ENCODE peak calls at places on chromosomes 5 and 9, in seven cellular contexts. One of them, this sample, is unnamed.

GRCh38 chr5:1706021-1706420 is 93.6 kb downstream of the MRPL36 start:
- DNase-seq in cardiac muscle cell: no peak
- DNase-seq in AG10803: no peak
- DNase-seq in naive thymus-derived CD4-positive, alpha-beta T cell: no peak
- DNase-seq in Caco-2: no peak
- DNase-seq in body of pancreas: no peak
- DNase-seq in pancreas: no peak
- DNase-seq in this sample: peak; percentile 15

GRCh38 chr9:109507421-109507838 is 9.3 kb upstream of the PTPN3 start:
- DNase-seq in cardiac muscle cell: no peak
- DNase-seq in AG10803: peak; percentile 26
- DNase-seq in naive thymus-derived CD4-positive, alpha-beta T cell: no peak
- DNase-seq in Caco-2: peak; percentile 61
- DNase-seq in body of pancreas: peak; percentile 29
- DNase-seq in pancreas: no peak
- DNase-seq in this sample: no peak

GRCh38 chr9:17402309-17402708 is 176.6 kb upstream of the SH3GL2 start:
- DNase-seq in cardiac muscle cell: peak; percentile 45
- DNase-seq in AG10803: peak; percentile 22
- DNase-seq in naive thymus-derived CD4-positive, alpha-beta T cell: no peak
- DNase-seq in Caco-2: no peak
- DNase-seq in body of pancreas: no peak
- DNase-seq in pancreas: no peak
- DNase-seq in this sample: no peak

GRCh38 chr5:142309747-142310318 is 15.0 kb downstream of the SPRY4 start:
- DNase-seq in cardiac muscle cell: no peak
- DNase-seq in AG10803: no peak
- DNase-seq in naive thymus-derived CD4-positive, alpha-beta T cell: no peak
- DNase-seq in Caco-2: no peak
- DNase-seq in body of pancreas: no peak
- DNase-seq in pancreas: no peak
- DNase-seq in this sample: no peak

GRCh38 chr9:84062538-84062937 is 81.9 kb downstream of the RMI1 start:
- DNase-seq in cardiac muscle cell: no peak
- DNase-seq in AG10803: no peak
- DNase-seq in naive thymus-derived CD4-positive, alpha-beta T cell: no peak
- DNase-seq in Caco-2: no peak
- DNase-seq in body of pancreas: no peak
- DNase-seq in pancreas: no peak
- DNase-seq in this sample: no peak

GRCh38 chr5:111762895-111763294 is 5.9 kb upstream of the NREP start:
- DNase-seq in cardiac muscle cell: no peak
- DNase-seq in AG10803: no peak
- DNase-seq in naive thymus-derived CD4-positive, alpha-beta T cell: no peak
- DNase-seq in Caco-2: no peak
- DNase-seq in body of pancreas: no peak
- DNase-seq in pancreas: no peak
- DNase-seq in this sample: no peak

GRCh38 chr5:130126748-130127147 is 222.5 kb downstream of the CHSY3 start:
- DNase-seq in cardiac muscle cell: no peak
- DNase-seq in AG10803: no peak
- DNase-seq in naive thymus-derived CD4-positive, alpha-beta T cell: no peak
- DNase-seq in Caco-2: no peak
- DNase-seq in body of pancreas: no peak
- DNase-seq in pancreas: no peak
- DNase-seq in this sample: no peak

GRCh38 chr9:27771803-27772545 is 198.7 kb upstream of the C9orf72 start:
- DNase-seq in cardiac muscle cell: no peak
- DNase-seq in AG10803: no peak
- DNase-seq in naive thymus-derived CD4-positive, alpha-beta T cell: no peak
- DNase-seq in Caco-2: no peak
- DNase-seq in body of pancreas: no peak
- DNase-seq in pancreas: no peak
- DNase-seq in this sample: no peak

GRCh38 chr5:83583859-83584258 is 112.3 kb downstream of the VCAN start:
- DNase-seq in cardiac muscle cell: no peak
- DNase-seq in AG10803: peak; percentile 48
- DNase-seq in naive thymus-derived CD4-positive, alpha-beta T cell: no peak
- DNase-seq in Caco-2: no peak
- DNase-seq in body of pancreas: no peak
- DNase-seq in pancreas: no peak
- DNase-seq in this sample: no peak

GRCh38 chr5:143636951-143637528 is 174.9 kb upstream of the HMHB1 start:
- DNase-seq in cardiac muscle cell: no peak
- DNase-seq in AG10803: peak; percentile 52
- DNase-seq in naive thymus-derived CD4-positive, alpha-beta T cell: no peak
- DNase-seq in Caco-2: no peak
- DNase-seq in body of pancreas: no peak
- DNase-seq in pancreas: no peak
- DNase-seq in this sample: no peak

DNA sequence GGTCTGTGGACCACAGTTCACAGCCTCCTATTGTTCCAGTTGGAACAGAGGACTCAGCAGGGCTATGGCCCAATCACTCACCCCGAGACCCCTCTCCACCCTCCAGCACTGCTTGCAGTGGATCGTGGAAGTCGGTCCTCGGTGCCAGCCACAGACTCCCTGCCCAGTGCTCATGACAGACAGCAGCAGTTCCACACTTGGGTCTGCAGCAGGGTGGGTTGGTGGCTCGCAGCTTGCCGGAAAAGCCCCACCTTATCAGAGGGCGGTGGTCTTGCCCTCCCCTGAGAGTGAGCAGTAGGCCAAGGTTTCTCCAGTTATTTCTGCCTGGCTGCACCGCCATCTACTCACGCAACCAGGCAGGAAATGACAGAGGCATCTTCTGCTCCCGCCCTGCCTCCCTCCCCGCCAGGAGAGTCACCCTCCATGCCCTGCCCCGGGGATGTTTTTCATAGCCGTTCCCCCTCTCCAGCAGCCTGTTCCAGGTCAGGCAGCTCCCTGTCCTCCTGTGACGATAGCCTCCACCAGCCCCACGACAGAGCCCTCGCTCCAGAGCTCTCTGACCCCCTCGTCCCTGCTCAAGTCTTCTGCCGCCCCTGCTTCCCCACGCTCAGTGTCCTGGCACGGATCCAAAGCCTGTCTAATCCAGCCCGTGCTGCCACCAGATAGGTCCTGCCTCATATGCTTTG is 34.5 kb downstream of the UNC5A start:
- DNase-seq in cardiac muscle cell: peak; percentile 20
- DNase-seq in AG10803: peak; percentile 21
- DNase-seq in naive thymus-derived CD4-positive, alpha-beta T cell: no peak
- DNase-seq in Caco-2: no peak
- DNase-seq in body of pancreas: no peak
- DNase-seq in pancreas: no peak
- DNase-seq in this sample: no peak
- H3K4me3 ChIP-seq in cardiac muscle cell: no peak overlapping the region
- H3K4me3 ChIP-seq in AG10803: no peak overlapping the region
- H3K4me3 ChIP-seq in naive thymus-derived CD4-positive, alpha-beta T cell: no peak overlapping the region
- H3K4me3 ChIP-seq in Caco-2: no peak overlapping the region
- H3K4me3 ChIP-seq in body of pancreas: no peak overlapping the region
- H3K4me3 ChIP-seq in pancreas: no peak overlapping the region
- H3K4me3 ChIP-seq in this sample: no peak overlapping the region

GRCh38 chr5:172764861-172765765 is 5.9 kb downstream of the DUSP1 start:
- DNase-seq in cardiac muscle cell: peak; percentile 94
- DNase-seq in AG10803: peak; percentile 99
- DNase-seq in naive thymus-derived CD4-positive, alpha-beta T cell: peak; percentile 99
- DNase-seq in Caco-2: peak; percentile 98
- DNase-seq in body of pancreas: peak; percentile 98
- DNase-seq in pancreas: peak; percentile 95
- DNase-seq in this sample: peak; percentile 98

GRCh38 chr5:172765766-172766286 is 5.2 kb downstream of the DUSP1 start:
- DNase-seq in cardiac muscle cell: no peak
- DNase-seq in AG10803: no peak
- DNase-seq in naive thymus-derived CD4-positive, alpha-beta T cell: no peak
- DNase-seq in Caco-2: no peak
- DNase-seq in body of pancreas: peak; percentile 49
- DNase-seq in pancreas: peak; percentile 36
- DNase-seq in this sample: no peak

GRCh38 chr5:172768573-172769323 is 2.2 kb downstream of the DUSP1 start:
- DNase-seq in cardiac muscle cell: no peak
- DNase-seq in AG10803: peak; percentile 74
- DNase-seq in naive thymus-derived CD4-positive, alpha-beta T cell: peak; percentile 53
- DNase-seq in Caco-2: no peak
- DNase-seq in body of pancreas: peak; percentile 56
- DNase-seq in pancreas: peak; percentile 69
- DNase-seq in this sample: no peak

GRCh38 chr5:172768098-172768572 is 2.9 kb downstream of the DUSP1 start:
- DNase-seq in cardiac muscle cell: no peak
- DNase-seq in AG10803: no peak
- DNase-seq in naive thymus-derived CD4-positive, alpha-beta T cell: no peak
- DNase-seq in Caco-2: no peak
- DNase-seq in body of pancreas: no peak
- DNase-seq in pancreas: no peak
- DNase-seq in this sample: no peak

GRCh38 chr5:172766287-172767104 is 4.5 kb downstream of the DUSP1 start:
- DNase-seq in cardiac muscle cell: peak; percentile 49
- DNase-seq in AG10803: peak; percentile 84
- DNase-seq in naive thymus-derived CD4-positive, alpha-beta T cell: peak; percentile 29
- DNase-seq in Caco-2: no peak
- DNase-seq in body of pancreas: peak; percentile 86
- DNase-seq in pancreas: peak; percentile 78
- DNase-seq in this sample: peak; percentile 66
- H3K4me3 ChIP-seq in cardiac muscle cell: no peak overlapping the region
- H3K4me3 ChIP-seq in AG10803: peak overlapping the region; percentile 93
- H3K4me3 ChIP-seq in naive thymus-derived CD4-positive, alpha-beta T cell: no peak overlapping the region
- H3K4me3 ChIP-seq in Caco-2: no peak overlapping the region
- H3K4me3 ChIP-seq in body of pancreas: no peak overlapping the region
- H3K4me3 ChIP-seq in pancreas: peak overlapping the region; percentile 64
- H3K4me3 ChIP-seq in this sample: peak overlapping the region; percentile 7

DNA sequence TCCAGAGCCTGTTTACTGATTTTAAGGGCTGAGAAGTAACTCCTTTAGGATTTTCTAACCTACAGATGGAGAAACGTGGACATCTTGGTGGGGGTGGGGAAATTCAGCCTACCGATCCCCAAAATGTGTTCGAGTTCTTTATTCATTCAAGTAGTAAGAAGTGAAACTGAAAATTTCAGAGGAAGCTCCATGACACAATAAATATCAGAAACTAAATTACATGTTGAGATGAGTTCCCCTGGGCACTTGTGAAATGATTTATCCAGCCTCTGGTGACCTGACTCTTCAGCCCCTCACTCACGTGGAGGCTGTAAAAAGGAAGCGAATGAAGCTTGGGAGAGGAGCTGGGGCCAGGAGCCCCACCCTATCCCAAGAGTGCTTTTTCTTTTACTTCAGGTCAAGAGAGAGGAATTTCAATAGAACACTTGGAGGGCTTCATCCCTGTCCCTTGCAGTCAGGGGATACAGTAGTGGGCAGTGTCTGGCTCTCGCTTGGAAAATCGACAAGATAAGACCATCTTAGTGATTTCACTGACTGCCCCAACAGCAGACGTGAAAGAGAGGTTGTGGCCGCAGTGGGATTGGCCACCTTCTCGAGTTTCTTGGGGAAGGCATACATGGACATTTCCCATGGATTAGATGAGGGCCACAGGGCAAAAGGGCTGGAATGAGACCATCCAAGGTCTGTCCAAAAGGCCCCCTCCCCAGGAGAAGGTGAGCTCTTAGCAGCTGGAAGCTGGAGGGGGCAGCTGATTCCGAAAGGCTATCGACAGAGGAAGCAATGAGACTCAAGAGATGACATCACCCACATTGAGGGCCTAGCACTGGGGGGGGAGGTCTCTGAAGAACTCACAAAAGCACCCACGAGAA is 76.7 kb upstream of the SH3PXD2B start:
- DNase-seq in cardiac muscle cell: no peak
- DNase-seq in AG10803: no peak
- DNase-seq in naive thymus-derived CD4-positive, alpha-beta T cell: no peak
- DNase-seq in Caco-2: no peak
- DNase-seq in body of pancreas: no peak
- DNase-seq in pancreas: no peak
- DNase-seq in this sample: peak; percentile 15
- H3K4me3 ChIP-seq in cardiac muscle cell: no peak overlapping the region
- H3K4me3 ChIP-seq in AG10803: no peak overlapping the region
- H3K4me3 ChIP-seq in naive thymus-derived CD4-positive, alpha-beta T cell: no peak overlapping the region
- H3K4me3 ChIP-seq in Caco-2: no peak overlapping the region
- H3K4me3 ChIP-seq in body of pancreas: no peak overlapping the region
- H3K4me3 ChIP-seq in pancreas: no peak overlapping the region
- H3K4me3 ChIP-seq in this sample: no peak overlapping the region

GRCh38 chr9:105246656-105247162 is 2.3 kb downstream of the SLC44A1 start:
- DNase-seq in cardiac muscle cell: no peak
- DNase-seq in AG10803: no peak
- DNase-seq in naive thymus-derived CD4-positive, alpha-beta T cell: no peak
- DNase-seq in Caco-2: no peak
- DNase-seq in body of pancreas: no peak
- DNase-seq in pancreas: no peak
- DNase-seq in this sample: no peak
- H3K4me3 ChIP-seq in cardiac muscle cell: peak overlapping the region; percentile 83
- H3K4me3 ChIP-seq in AG10803: peak overlapping the region; percentile 21
- H3K4me3 ChIP-seq in naive thymus-derived CD4-positive, alpha-beta T cell: no peak overlapping the region
- H3K4me3 ChIP-seq in Caco-2: peak overlapping the region; percentile 1
- H3K4me3 ChIP-seq in body of pancreas: no peak overlapping the region
- H3K4me3 ChIP-seq in pancreas: no peak overlapping the region
- H3K4me3 ChIP-seq in this sample: no peak overlapping the region

This sample was measured in lung.